ENCODE peak calls at places on chromosome 21, in eight cellular contexts. One of them, this sample, is unnamed.

GRCh38 chr21:44708866-44709425 is 2.4 kb downstream of the TSPEAR start:
- DNase-seq in NB4: peak; percentile 41
- DNase-seq in right lobe of liver: peak; percentile 39
- DNase-seq in A549: no peak
- DNase-seq in GM12878: no peak
- DNase-seq in uterus: no peak
- DNase-seq in body of pancreas: no peak
- DNase-seq in K562: no peak
- DNase-seq in this sample: no peak

GRCh38 chr21:27173052-27173451 is 206.2 kb upstream of the ADAMTS5 start:
- DNase-seq in NB4: no peak
- DNase-seq in body of pancreas: no peak
- DNase-seq in A549: no peak
- DNase-seq in uterus: no peak
- DNase-seq in GM12878: no peak
- DNase-seq in right lobe of liver: no peak
- DNase-seq in K562: no peak
- DNase-seq in this sample: no peak

GRCh38 chr21:14773777-14774345 is 227.7 kb upstream of the SAMSN1 start:
- DNase-seq in uterus: peak; percentile 15
- DNase-seq in right lobe of liver: no peak
- DNase-seq in K562: peak; percentile 90
- DNase-seq in NB4: peak; percentile 67
- DNase-seq in body of pancreas: peak; percentile 83
- DNase-seq in A549: peak; percentile 19
- DNase-seq in GM12878: no peak
- DNase-seq in this sample: no peak

GRCh38 chr21:44263221-44263671 is 1.5 kb upstream of the DNMT3L start:
- DNase-seq in A549: no peak
- DNase-seq in uterus: no peak
- DNase-seq in GM12878: no peak
- DNase-seq in right lobe of liver: no peak
- DNase-seq in K562: no peak
- DNase-seq in body of pancreas: no peak
- DNase-seq in NB4: no peak
- DNase-seq in this sample: no peak

GRCh38 chr21:29168874-29169273 is 38.4 kb downstream of the MAP3K7CL start:
- DNase-seq in uterus: no peak
- DNase-seq in K562: no peak
- DNase-seq in body of pancreas: no peak
- DNase-seq in NB4: no peak
- DNase-seq in right lobe of liver: no peak
- DNase-seq in GM12878: no peak
- DNase-seq in A549: peak; percentile 75
- DNase-seq in this sample: no peak

GRCh38 chr21:42133131-42133530 is 62.0 kb downstream of the UMODL1 start:
- DNase-seq in K562: no peak
- DNase-seq in right lobe of liver: no peak
- DNase-seq in NB4: no peak
- DNase-seq in body of pancreas: no peak
- DNase-seq in A549: no peak
- DNase-seq in uterus: no peak
- DNase-seq in GM12878: no peak
- DNase-seq in this sample: no peak

GRCh38 chr21:34939673-34940321 is 109.3 kb downstream of the RUNX1 start:
- DNase-seq in K562: no peak
- DNase-seq in body of pancreas: no peak
- DNase-seq in GM12878: no peak
- DNase-seq in uterus: no peak
- DNase-seq in NB4: peak; percentile 59
- DNase-seq in right lobe of liver: no peak
- DNase-seq in A549: no peak
- DNase-seq in this sample: no peak

GRCh38 chr21:44737706-44738354 is 26.5 kb upstream of the TSPEAR start:
- DNase-seq in K562: no peak
- DNase-seq in NB4: no peak
- DNase-seq in A549: no peak
- DNase-seq in right lobe of liver: no peak
- DNase-seq in body of pancreas: no peak
- DNase-seq in uterus: no peak
- DNase-seq in GM12878: no peak
- DNase-seq in this sample: no peak

GRCh38 chr21:31201548-31201947 is 142.5 kb downstream of the TIAM1 start:
- DNase-seq in K562: no peak
- DNase-seq in GM12878: peak; percentile 35
- DNase-seq in A549: no peak
- DNase-seq in right lobe of liver: no peak
- DNase-seq in uterus: no peak
- DNase-seq in NB4: peak; percentile 86
- DNase-seq in body of pancreas: peak; percentile 19
- DNase-seq in this sample: no peak

GRCh38 chr21:41289431-41289830 is 27.2 kb upstream of the FAM3B start:
- DNase-seq in K562: peak; percentile 5
- DNase-seq in body of pancreas: peak; percentile 53
- DNase-seq in right lobe of liver: no peak
- DNase-seq in uterus: no peak
- DNase-seq in GM12878: no peak
- DNase-seq in NB4: no peak
- DNase-seq in A549: no peak
- DNase-seq in this sample: no peak

GRCh38 chr21:24897883-24898282 is 709.4 kb downstream of the MRPL39 start:
- DNase-seq in body of pancreas: no peak
- DNase-seq in right lobe of liver: no peak
- DNase-seq in GM12878: no peak
- DNase-seq in A549: no peak
- DNase-seq in K562: no peak
- DNase-seq in uterus: no peak
- DNase-seq in NB4: no peak
- DNase-seq in this sample: no peak

GRCh38 chr21:24899138-24899537 is 708.1 kb downstream of the MRPL39 start:
- DNase-seq in uterus: no peak
- DNase-seq in A549: no peak
- DNase-seq in K562: no peak
- DNase-seq in body of pancreas: no peak
- DNase-seq in right lobe of liver: no peak
- DNase-seq in GM12878: peak; percentile 16
- DNase-seq in NB4: no peak
- DNase-seq in this sample: no peak

GRCh38 chr21:24894324-24894723 is 713.0 kb downstream of the MRPL39 start:
- DNase-seq in body of pancreas: no peak
- DNase-seq in GM12878: no peak
- DNase-seq in uterus: no peak
- DNase-seq in NB4: no peak
- DNase-seq in right lobe of liver: no peak
- DNase-seq in A549: no peak
- DNase-seq in K562: no peak
- DNase-seq in this sample: no peak

GRCh38 chr21:24896735-24897124 is 710.6 kb downstream of the MRPL39 start:
- DNase-seq in K562: no peak
- DNase-seq in uterus: no peak
- DNase-seq in body of pancreas: no peak
- DNase-seq in A549: no peak
- DNase-seq in right lobe of liver: no peak
- DNase-seq in NB4: no peak
- DNase-seq in GM12878: no peak
- DNase-seq in this sample: no peak

DNA sequence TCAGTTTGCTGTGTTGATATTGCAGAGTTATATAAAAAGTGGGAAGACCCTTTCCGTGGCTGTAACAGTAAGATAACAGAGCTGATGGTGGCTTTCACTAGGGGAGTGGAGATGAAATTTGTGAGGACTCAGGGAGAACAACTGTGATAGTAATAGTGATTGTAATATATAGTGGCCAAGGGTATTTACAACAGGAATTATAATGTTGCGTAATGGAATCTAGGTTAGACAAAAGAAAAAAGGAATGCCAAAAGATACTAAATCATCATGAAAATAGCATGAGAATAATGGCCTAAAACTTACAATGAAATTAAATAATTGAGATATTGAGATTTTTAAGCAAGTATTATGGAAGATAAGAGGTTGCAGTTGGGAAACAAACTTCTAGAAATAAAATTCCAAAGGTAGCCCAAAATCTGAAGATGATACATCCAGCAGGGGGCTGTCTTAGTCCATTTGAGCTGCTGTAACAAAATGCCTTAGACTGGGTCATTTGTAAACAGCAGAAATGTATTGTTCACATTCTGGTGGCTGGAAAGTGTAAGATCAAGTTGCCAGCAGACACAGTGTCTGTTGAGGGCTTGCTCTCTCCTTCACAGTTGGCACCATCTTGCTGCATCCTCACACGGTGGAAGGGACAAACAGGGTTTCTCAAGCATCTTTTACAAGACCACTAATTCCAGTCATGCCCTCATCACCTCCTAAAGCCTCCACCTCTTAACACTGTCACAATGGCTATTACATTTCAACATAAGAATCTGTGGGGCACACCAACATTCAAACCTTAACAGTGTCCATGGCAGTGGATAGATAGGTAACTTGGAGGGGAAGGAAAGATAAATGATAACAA is 711.2 kb downstream of the MRPL39 start:
- DNase-seq in body of pancreas: peak; percentile 10
- DNase-seq in A549: no peak
- DNase-seq in right lobe of liver: no peak
- DNase-seq in K562: peak; percentile 2
- DNase-seq in GM12878: peak; percentile 49
- DNase-seq in uterus: no peak
- DNase-seq in NB4: peak; percentile 25
- DNase-seq in this sample: no peak
- TF ChIP-seq CTCF in body of pancreas: peak; percentile 37
- TF ChIP-seq CTCF in A549: no peak
- TF ChIP-seq CTCF in right lobe of liver: peak; percentile 20
- TF ChIP-seq CTCF in K562: no peak
- TF ChIP-seq CTCF in GM12878: peak; percentile 48
- TF ChIP-seq CTCF in uterus: no peak
- TF ChIP-seq CTCF in NB4: no peak
- TF ChIP-seq CTCF in this sample: no peak

GRCh38 chr21:36749935-36750578 is 51.1 kb downstream of the SIM2 start:
- DNase-seq in GM12878: no peak
- DNase-seq in body of pancreas: no peak
- DNase-seq in right lobe of liver: no peak
- DNase-seq in A549: peak; percentile 56
- DNase-seq in uterus: no peak
- DNase-seq in NB4: no peak
- DNase-seq in K562: no peak
- DNase-seq in this sample: no peak
- TF ChIP-seq POLR2A in GM12878: no peak
- TF ChIP-seq POLR2A in body of pancreas: no peak
- TF ChIP-seq POLR2A in right lobe of liver: no peak
- TF ChIP-seq POLR2A in A549: no peak
- TF ChIP-seq POLR2A in uterus: no peak
- TF ChIP-seq POLR2A in NB4: no peak
- TF ChIP-seq POLR2A in K562: no peak
- TF ChIP-seq POLR2A in this sample: no peak

GRCh38 chr21:36976882-36977651 is 10.6 kb upstream of the HLCS start:
- DNase-seq in NB4: peak; percentile 72
- DNase-seq in uterus: peak; percentile 46
- DNase-seq in body of pancreas: peak; percentile 52
- DNase-seq in A549: peak; percentile 84
- DNase-seq in right lobe of liver: no peak
- DNase-seq in GM12878: peak; percentile 59
- DNase-seq in K562: peak; percentile 87
- DNase-seq in this sample: no peak

GRCh38 chr21:36976228-36976627 is 9.8 kb upstream of the HLCS start:
- DNase-seq in A549: no peak
- DNase-seq in uterus: no peak
- DNase-seq in NB4: no peak
- DNase-seq in K562: no peak
- DNase-seq in body of pancreas: no peak
- DNase-seq in right lobe of liver: no peak
- DNase-seq in GM12878: no peak
- DNase-seq in this sample: no peak

GRCh38 chr21:36981049-36981391 is 14.6 kb upstream of the HLCS start:
- DNase-seq in A549: no peak
- DNase-seq in right lobe of liver: no peak
- DNase-seq in K562: no peak
- DNase-seq in uterus: no peak
- DNase-seq in GM12878: no peak
- DNase-seq in NB4: no peak
- DNase-seq in body of pancreas: no peak
- DNase-seq in this sample: no peak

GRCh38 chr21:36981977-36982700 is 15.7 kb upstream of the HLCS start:
- DNase-seq in uterus: no peak
- DNase-seq in A549: no peak
- DNase-seq in right lobe of liver: no peak
- DNase-seq in GM12878: no peak
- DNase-seq in K562: no peak
- DNase-seq in body of pancreas: no peak
- DNase-seq in NB4: no peak
- DNase-seq in this sample: no peak

DNA sequence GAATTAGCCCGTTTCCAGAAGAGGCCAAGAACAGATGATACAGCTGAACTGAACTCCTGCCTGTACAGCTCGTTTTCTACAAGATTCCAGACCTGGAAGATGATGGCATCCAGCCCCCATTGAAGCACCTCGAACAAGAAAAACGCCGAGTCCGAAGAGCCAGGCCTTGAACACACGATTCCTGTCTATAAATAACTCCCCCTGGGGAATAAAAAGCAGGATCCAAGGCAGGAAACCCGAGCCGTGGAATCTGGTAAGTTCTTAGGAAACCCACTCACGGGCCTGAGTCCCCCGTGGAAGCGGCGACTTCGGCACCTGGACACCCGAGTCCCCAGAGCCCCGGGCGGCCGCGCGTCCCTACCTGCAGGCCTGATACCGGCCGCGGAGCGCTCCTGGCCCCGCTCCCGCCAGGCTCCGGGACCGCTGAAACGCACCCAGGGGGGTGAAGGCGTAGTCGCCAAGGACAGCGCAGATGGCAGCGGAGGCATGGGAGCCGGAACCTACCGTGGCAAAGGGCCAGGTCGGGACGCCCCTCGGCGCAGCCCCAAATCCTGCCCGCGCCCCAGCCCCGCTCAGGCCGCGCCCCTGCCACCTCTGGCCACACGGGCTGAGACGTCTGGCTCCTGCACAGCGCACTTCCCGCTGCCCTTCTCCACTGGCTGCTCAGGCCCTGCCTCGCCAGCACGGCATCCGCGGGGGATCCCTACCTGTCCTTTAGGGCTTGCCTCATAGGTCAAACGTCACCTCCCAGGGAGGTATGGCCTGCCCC is 14.0 kb upstream of the HLCS start:
- DNase-seq in K562: no peak
- DNase-seq in right lobe of liver: peak; percentile 54
- DNase-seq in body of pancreas: peak; percentile 71
- DNase-seq in uterus: peak; percentile 19
- DNase-seq in A549: no peak
- DNase-seq in NB4: no peak
- DNase-seq in GM12878: no peak
- DNase-seq in this sample: no peak
- TF ChIP-seq CTCF in K562: no peak
- TF ChIP-seq CTCF in right lobe of liver: peak; percentile 20
- TF ChIP-seq CTCF in body of pancreas: peak; percentile 42
- TF ChIP-seq CTCF in uterus: no peak
- TF ChIP-seq CTCF in A549: no peak
- TF ChIP-seq CTCF in NB4: no peak
- TF ChIP-seq CTCF in GM12878: no peak
- TF ChIP-seq CTCF in this sample: no peak

DNA sequence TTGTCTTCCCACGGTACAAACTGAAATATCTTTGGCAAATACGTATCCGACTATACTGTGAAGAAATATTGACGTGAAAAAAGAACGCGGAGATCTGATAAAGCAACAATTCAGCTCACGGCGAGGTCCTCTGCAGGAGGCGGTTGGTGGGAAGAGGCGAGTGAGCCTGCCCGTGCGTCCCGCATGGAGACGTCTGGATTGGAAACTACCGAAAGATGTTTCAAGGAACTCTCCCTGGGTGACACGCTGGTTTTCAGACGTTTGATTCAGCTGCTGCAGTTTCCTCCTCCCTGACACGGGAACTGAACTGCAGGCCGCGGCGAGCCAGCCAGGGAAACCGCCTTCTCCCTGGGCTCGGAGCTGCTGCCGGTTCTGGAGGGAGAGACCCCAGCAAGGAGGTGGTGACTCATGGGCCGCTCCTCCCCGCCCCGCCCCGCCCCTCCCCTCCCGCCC is 390 bp upstream of the COL6A1 start:
- DNase-seq in body of pancreas: peak; percentile 75
- DNase-seq in right lobe of liver: peak; percentile 72
- DNase-seq in GM12878: no peak
- DNase-seq in A549: peak; percentile 81
- DNase-seq in NB4: peak; percentile 86
- DNase-seq in uterus: peak; percentile 90
- DNase-seq in K562: peak; percentile 75
- DNase-seq in this sample: peak; percentile 96
- TF ChIP-seq POLR2A in body of pancreas: peak; percentile 48
- TF ChIP-seq POLR2A in right lobe of liver: no peak
- TF ChIP-seq POLR2A in GM12878: no peak
- TF ChIP-seq POLR2A in A549: peak; percentile 28
- TF ChIP-seq POLR2A in NB4: no peak
- TF ChIP-seq POLR2A in uterus: peak; percentile 78
- TF ChIP-seq POLR2A in K562: no peak
- TF ChIP-seq POLR2A in this sample: no peak